ENCODE peak calls at places on chromosomes 2 and 18, in five cellular contexts. Z, A, J, Q and E are unnamed samples.

GRCh38 chr2:230987137-230988020 is 8.5 kb upstream of the SPATA3 start:
- DNase-seq in Z (peak; percentile 93), A (peak; percentile 91), J (no peak), Q (peak; percentile 15), E (no peak)

GRCh38 chr2:81976998-81977397 is 1672.4 kb upstream of the LRRTM1 start:
- DNase-seq in Z (no peak), A (no peak), J (no peak), Q (no peak), E (no peak)

GRCh38 chr2:121665504-121665903 is 16.2 kb upstream of the CLASP1 start:
- DNase-seq in Z (no peak), A (no peak), J (no peak), Q (no peak), E (no peak)

GRCh38 chr2:29014811-29015414 is 33.8 kb downstream of the TOGARAM2 start:
- DNase-seq in Z (no peak), A (peak; percentile 87), J (no peak), Q (no peak), E (peak; percentile 19)

GRCh38 chr2:231926180-231926741 is at the start of gene NPPC:
- DNase-seq in Z (peak; percentile 74), A (peak; percentile 83), J (no peak), Q (no peak), E (no peak)

GRCh38 chr18:32048507-32049091 is 30.0 kb downstream of the RNF125 start:
- DNase-seq in Z (no peak), A (peak; percentile 65), J (peak; percentile 7), Q (no peak), E (peak; percentile 24)

GRCh38 chr2:233131991-233132390 is 71.8 kb downstream of the INPP5D start:
- DNase-seq in Z (no peak), A (no peak), J (no peak), Q (no peak), E (no peak)

GRCh38 chr2:58239243-58239642 is 1.9 kb downstream of the FANCL start:
- DNase-seq in Z (no peak), A (no peak), J (no peak), Q (no peak), E (no peak)

GRCh38 chr2:67008114-67008513 is 389.0 kb upstream of the ETAA1 start:
- DNase-seq in Z (no peak), A (no peak), J (no peak), Q (no peak), E (no peak)